ENCODE peak calls at places on chromosomes 11 and 22, in four cellular contexts. X is tibial nerve, A is sigmoid colon, B is adrenal gland. K is an unnamed sample.

GRCh38 chr11:70399681-70400112 is 1.4 kb downstream of the CTTN start:
- DNase-seq in B (peak), X (peak), A (peak), K (peak)

GRCh38 chr11:31445621-31446020 is 63.8 kb downstream of the IMMP1L start:
- DNase-seq in A (no peak), B (no peak), X (no peak), K (no peak)

GRCh38 chr11:105297463-105297862 is 157.9 kb upstream of the CARD18 start:
- DNase-seq in X (no peak), A (no peak), B (no peak), K (no peak)

GRCh38 chr11:77152846-77153245 is 24.8 kb downstream of the MYO7A start:
- DNase-seq in A (no peak), B (no peak), X (no peak), K (no peak)

GRCh38 chr22:38706885-38707180 is 1.1 kb downstream of the GTPBP1 start:
- DNase-seq in B (no peak), X (no peak), A (no peak), K (no peak)

GRCh38 chr22:38302906-38303305 is 14.3 kb downstream of the CSNK1E start:
- DNase-seq in A (no peak), B (no peak), X (no peak), K (no peak)

GRCh38 chr22:48715511-48715910 is 1112.2 kb downstream of the BRD1 start:
- DNase-seq in B (no peak), X (no peak), A (no peak), K (no peak)

GRCh38 chr11:119222891-119223290 is 16.8 kb downstream of the CBL start:
- DNase-seq in B (no peak), A (no peak), X (no peak), K (no peak)

GRCh38 chr22:37312549-37313183 is 30.4 kb downstream of the CYTH4 start:
- DNase-seq in B (no peak), A (no peak), X (no peak), K (no peak)

GRCh38 chr11:131938321-131938751 is 567.9 kb downstream of the NTM start:
- DNase-seq in A (no peak), X (no peak), B (peak), K (no peak)

GRCh38 chr11:57597971-57598830 is 716 bp downstream of the SERPING1 start:
- DNase-seq in A (peak), B (peak), X (peak), K (peak)

GRCh38 chr11:29051935-29052334 is 943.7 kb downstream of the METTL15 start:
- DNase-seq in X (no peak), A (no peak), B (no peak), K (no peak)

GRCh38 chr11:4610258-4610935 is 2.4 kb upstream of the TRIM68 start:
- DNase-seq in A (no peak), X (no peak), B (no peak), K (no peak)

GRCh38 chr11:86954288-86955110 is 696 bp downstream of the FZD4 start:
- DNase-seq in X (no peak), B (peak), A (peak), K (peak)

GRCh38 chr11:117563556-117563955 is 233.5 kb downstream of the DSCAML1 start:
- DNase-seq in X (no peak), A (no peak), B (no peak), K (no peak)

GRCh38 chr11:133695376-133695775 is 149.9 kb downstream of the SPATA19 start:
- DNase-seq in X (no peak), B (no peak), A (no peak), K (no peak)

GRCh38 chr11:79437274-79437980 is 3.4 kb downstream of the TENM4 start:
- DNase-seq in B (peak), X (peak), A (peak), K (peak)

GRCh38 chr11:111665779-111666178 is 63.5 kb downstream of the SIK2 start:
- DNase-seq in B (no peak), X (no peak), A (no peak), K (peak)

GRCh38 chr22:37701121-37701786 is 4.4 kb downstream of the TRIOBP start:
- DNase-seq in B (no peak), A (no peak), X (no peak), K (no peak)

GRCh38 chr11:14137282-14137681 is 174.8 kb downstream of the SPON1 start:
- DNase-seq in B (no peak), X (no peak), A (no peak), K (no peak)

GRCh38 chr11:125036933-125037332 is 26.2 kb upstream of the SLC37A2 start:
- DNase-seq in B (no peak), X (no peak), A (no peak), K (no peak)

GRCh38 chr11:93921695-93922468 is 71.5 kb upstream of the VSTM5 start:
- DNase-seq in X (no peak), B (peak), A (no peak), K (peak)

GRCh38 chr11:99352642-99353041 is 331.9 kb downstream of the CNTN5 start:
- DNase-seq in A (no peak), B (no peak), X (no peak), K (no peak)

GRCh38 chr11:84564180-84564866 is 1062.8 kb downstream of the DLG2 start:
- DNase-seq in A (no peak), B (peak), X (no peak), K (peak)

GRCh38 chr11:10460611-10461275 is 5.7 kb downstream of the AMPD3 start:
- DNase-seq in A (no peak), B (no peak), X (no peak), K (no peak)

GRCh38 chr11:128517457-128518230 is 69.7 kb downstream of the ETS1 start:
- DNase-seq in B (no peak), X (no peak), A (no peak), K (no peak)

GRCh38 chr11:131850507-131850906 is 480.1 kb downstream of the NTM start:
- DNase-seq in B (no peak), X (no peak), A (no peak), K (no peak)

GRCh38 chr11:94544582-94544831 is 786 bp downstream of the FUT4 start:
- DNase-seq in X (no peak), B (no peak), A (no peak), K (peak)

DNA sequence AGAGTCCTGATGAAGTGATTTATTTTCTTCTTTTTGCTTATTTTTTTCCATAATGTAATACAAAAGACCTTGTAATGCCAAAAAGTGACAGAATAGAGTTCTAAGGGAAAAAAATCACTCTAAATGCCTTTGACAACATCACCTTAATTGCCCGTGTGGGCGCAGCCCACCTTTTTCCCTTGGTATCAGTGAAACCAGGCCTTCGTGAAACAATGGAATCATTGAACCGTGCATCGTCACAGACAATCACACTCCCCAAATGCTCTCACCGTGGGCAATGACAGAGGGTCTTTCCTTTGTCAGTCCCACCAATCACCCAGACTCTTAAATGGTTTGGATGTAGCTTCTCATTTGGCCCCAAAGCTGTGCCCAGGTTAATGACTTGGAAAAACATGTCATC is 9.6 kb upstream of the SLC6A5 start:
- DNase-seq in B (no peak), X (no peak), A (no peak), K (no peak)
- TF ChIP-seq CTCF in B (no peak), X (no peak), A (no peak), K (no peak)

GRCh38 chr11:17932472-17932871 is 80.4 kb downstream of the SERGEF start:
- DNase-seq in B (no peak), A (no peak), X (no peak), K (no peak)
- TF ChIP-seq CTCF in B (no peak), A (no peak), X (no peak), K (no peak)

GRCh38 chr22:43053176-43053575 is 36.0 kb downstream of the TTLL1 start:
- DNase-seq in A (no peak), X (no peak), B (no peak), K (no peak)
- TF ChIP-seq CTCF in A (no peak), X (no peak), B (no peak), K (peak)

GRCh38 chr22:26380072-26380471 is 49.0 kb upstream of the ASPHD2 start:
- DNase-seq in X (no peak), B (no peak), A (no peak), K (no peak)

GRCh38 chr22:26374645-26375044 is 54.4 kb upstream of the ASPHD2 start:
- DNase-seq in X (no peak), A (no peak), B (no peak), K (no peak)

GRCh38 chr22:26372890-26373289 is 56.2 kb upstream of the ASPHD2 start:
- DNase-seq in B (no peak), A (no peak), X (no peak), K (no peak)

DNA sequence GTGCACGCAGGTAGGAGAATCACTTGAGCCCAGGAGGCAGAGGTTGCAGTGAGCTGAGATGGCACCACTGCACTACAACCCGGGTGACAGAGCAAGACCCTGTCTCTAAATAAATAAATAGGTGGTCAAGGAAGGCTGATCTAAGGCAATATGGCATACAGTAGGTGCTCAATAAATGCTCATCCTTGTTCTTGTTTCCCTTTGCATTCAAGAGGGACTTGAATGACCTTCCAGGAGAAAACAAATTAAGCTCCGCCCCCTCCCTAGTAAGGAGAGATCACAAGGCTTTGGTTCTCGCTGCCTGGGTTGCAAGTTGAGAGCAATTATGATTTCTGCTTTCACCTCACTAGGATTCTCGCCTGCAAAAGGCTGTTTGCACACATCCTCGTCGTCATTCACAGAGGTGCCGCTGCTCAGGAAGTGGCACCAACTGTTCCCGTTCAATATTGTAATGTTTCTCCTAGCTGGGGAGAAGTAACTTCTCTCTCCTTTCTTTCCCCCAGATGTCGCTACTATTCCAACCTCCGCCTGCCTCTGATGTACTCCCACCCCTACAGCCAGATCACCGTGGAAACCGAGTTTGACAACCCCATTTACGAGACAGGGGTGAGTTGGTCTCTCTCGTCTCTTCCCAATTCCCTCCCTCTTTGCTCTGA is 51.8 kb upstream of the ASPHD2 start:
- DNase-seq in B (no peak), A (no peak), X (no peak), K (no peak)
- TF ChIP-seq CTCF in B (no peak), A (no peak), X (no peak), K (no peak)

GRCh38 chr11:44454686-44455085 is 110.8 kb upstream of the CD82 start:
- DNase-seq in A (no peak), B (no peak), X (no peak), K (no peak)

GRCh38 chr11:44453213-44453612 is 112.2 kb upstream of the CD82 start:
- DNase-seq in A (no peak), B (no peak), X (no peak), K (no peak)

GRCh38 chr11:44457862-44458261 is 107.6 kb upstream of the CD82 start:
- DNase-seq in B (no peak), X (no peak), A (no peak), K (no peak)

GRCh38 chr11:44453871-44454270 is 111.6 kb upstream of the CD82 start:
- DNase-seq in X (no peak), A (peak), B (no peak), K (no peak)

GRCh38 chr11:44456544-44457270 is 108.8 kb upstream of the CD82 start:
- DNase-seq in A (no peak), X (no peak), B (no peak), K (peak)
- TF ChIP-seq CTCF in A (no peak), X (peak), B (no peak), K (peak)

GRCh38 chr11:66328307-66329144 is 7.7 kb downstream of the RIN1 start:
- DNase-seq in B (peak), X (peak), A (peak), K (peak)
- TF ChIP-seq CTCF in B (peak), X (peak), A (peak), K (peak)

GRCh38 chr11:72763823-72764222 is 11.6 kb upstream of the ARAP1 start:
- DNase-seq in A (no peak), X (no peak), B (no peak), K (no peak)

GRCh38 chr11:72764503-72764902 is 12.3 kb upstream of the ARAP1 start:
- DNase-seq in A (no peak), X (no peak), B (no peak), K (no peak)

GRCh38 chr11:72767203-72768062 is 15.2 kb upstream of the ARAP1 start:
- DNase-seq in X (no peak), B (no peak), A (no peak), K (no peak)

GRCh38 chr11:72768581-72768980 is 16.4 kb upstream of the ARAP1 start:
- DNase-seq in B (no peak), X (no peak), A (no peak), K (no peak)

GRCh38 chr11:72766152-72766902 is 14.1 kb upstream of the ARAP1 start:
- DNase-seq in A (no peak), X (no peak), B (no peak), K (no peak)
- TF ChIP-seq CTCF in A (no peak), X (no peak), B (no peak), K (no peak)

DNA sequence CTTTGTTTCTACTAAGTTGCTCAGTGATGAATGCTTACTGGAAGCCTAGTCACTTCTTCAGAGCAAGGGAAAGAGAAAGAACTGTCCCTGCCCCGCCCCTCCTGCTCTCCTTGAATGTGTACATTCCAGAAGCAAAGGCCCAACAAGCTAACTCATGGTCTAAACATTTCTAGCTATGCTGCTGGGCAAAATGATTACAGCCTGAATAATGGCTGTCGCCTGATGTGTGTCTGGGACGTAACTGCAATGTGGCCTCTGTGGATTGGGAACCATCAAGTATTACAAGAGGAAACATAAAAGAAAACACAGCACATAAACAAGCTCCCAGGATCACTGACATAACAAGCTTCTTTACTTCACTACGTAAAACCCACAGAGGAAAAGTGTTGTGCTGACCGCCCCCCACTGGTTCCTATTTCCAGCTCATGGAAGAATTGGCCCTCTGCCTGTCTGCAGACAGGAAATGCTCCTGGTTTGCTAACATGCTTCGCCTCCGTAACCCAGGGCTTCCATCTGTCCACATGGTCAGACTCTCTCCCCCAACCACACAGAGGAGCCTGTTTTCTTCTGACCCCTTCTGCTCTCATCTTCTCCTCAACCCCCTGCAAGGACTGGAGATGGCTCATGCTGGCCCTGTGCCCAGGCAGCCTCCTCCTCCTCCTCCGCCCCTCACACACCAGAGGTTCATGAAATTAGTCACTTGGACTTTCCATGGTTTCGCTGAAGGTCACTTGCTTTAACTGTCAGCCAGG is 187.2 kb downstream of the MAML2 start:
- DNase-seq in A (peak), B (peak), X (peak), K (no peak)
- TF ChIP-seq CTCF in A (no peak), B (no peak), X (peak), K (no peak)